ENCODE peak calls at places on chromosomes 4 and X, in nine cellular contexts. One of them, this sample, is unnamed.

GRCh38 chr4:52993771-52994170 is 131.7 kb downstream of the RASL11B start:
- DNase-seq in psoas muscle: no peak
- DNase-seq in GM12865: no peak
- DNase-seq in esophagus squamous epithelium: no peak
- DNase-seq in fibroblast of the aortic adventitia: no peak
- DNase-seq in cardiac fibroblast: no peak
- DNase-seq in NB4: no peak
- DNase-seq in hepatocyte: no peak
- DNase-seq in BJ: no peak
- DNase-seq in this sample: no peak

GRCh38 chr4:85929926-85930325 is 429.9 kb downstream of the MAPK10 start:
- DNase-seq in fibroblast of the aortic adventitia: no peak
- DNase-seq in cardiac fibroblast: no peak
- DNase-seq in hepatocyte: peak; percentile 40
- DNase-seq in NB4: no peak
- DNase-seq in GM12865: no peak
- DNase-seq in esophagus squamous epithelium: no peak
- DNase-seq in BJ: no peak
- DNase-seq in psoas muscle: no peak
- DNase-seq in this sample: no peak

GRCh38 chrX:150316564-150316963 is 46.6 kb upstream of the MAMLD1 start:
- DNase-seq in NB4: no peak
- DNase-seq in BJ: no peak
- DNase-seq in cardiac fibroblast: no peak
- DNase-seq in hepatocyte: no peak
- DNase-seq in fibroblast of the aortic adventitia: no peak
- DNase-seq in psoas muscle: no peak
- DNase-seq in esophagus squamous epithelium: no peak
- DNase-seq in GM12865: no peak
- DNase-seq in this sample: no peak

GRCh38 chr4:76108467-76109181 is 34.1 kb downstream of the ART3 start:
- DNase-seq in NB4: peak; percentile 83
- DNase-seq in GM12865: peak; percentile 12
- DNase-seq in esophagus squamous epithelium: no peak
- DNase-seq in hepatocyte: no peak
- DNase-seq in BJ: no peak
- DNase-seq in psoas muscle: no peak
- DNase-seq in cardiac fibroblast: peak; percentile 14
- DNase-seq in fibroblast of the aortic adventitia: no peak
- DNase-seq in this sample: peak; percentile 15

GRCh38 chr4:24527371-24527770 is 57.0 kb downstream of the DHX15 start:
- DNase-seq in cardiac fibroblast: no peak
- DNase-seq in hepatocyte: no peak
- DNase-seq in fibroblast of the aortic adventitia: no peak
- DNase-seq in BJ: no peak
- DNase-seq in NB4: no peak
- DNase-seq in esophagus squamous epithelium: no peak
- DNase-seq in psoas muscle: no peak
- DNase-seq in GM12865: no peak
- DNase-seq in this sample: peak; percentile 66

GRCh38 chrX:39328661-39329060 is 527.4 kb downstream of the MID1IP1 start:
- DNase-seq in NB4: no peak
- DNase-seq in esophagus squamous epithelium: no peak
- DNase-seq in cardiac fibroblast: no peak
- DNase-seq in BJ: no peak
- DNase-seq in fibroblast of the aortic adventitia: no peak
- DNase-seq in psoas muscle: no peak
- DNase-seq in hepatocyte: no peak
- DNase-seq in GM12865: no peak
- DNase-seq in this sample: no peak

GRCh38 chr4:42678512-42678911 is 21.6 kb upstream of the ATP8A1 start:
- DNase-seq in NB4: no peak
- DNase-seq in fibroblast of the aortic adventitia: no peak
- DNase-seq in GM12865: no peak
- DNase-seq in psoas muscle: no peak
- DNase-seq in hepatocyte: no peak
- DNase-seq in cardiac fibroblast: no peak
- DNase-seq in BJ: no peak
- DNase-seq in esophagus squamous epithelium: no peak
- DNase-seq in this sample: no peak

GRCh38 chrX:19824603-19825002 is 62.8 kb downstream of the SH3KBP1 start:
- DNase-seq in hepatocyte: no peak
- DNase-seq in NB4: no peak
- DNase-seq in GM12865: no peak
- DNase-seq in fibroblast of the aortic adventitia: no peak
- DNase-seq in esophagus squamous epithelium: no peak
- DNase-seq in psoas muscle: no peak
- DNase-seq in BJ: no peak
- DNase-seq in cardiac fibroblast: no peak
- DNase-seq in this sample: peak; percentile 17

GRCh38 chr4:113641025-113641431 is 120.5 kb downstream of the CAMK2D start:
- DNase-seq in fibroblast of the aortic adventitia: no peak
- DNase-seq in psoas muscle: no peak
- DNase-seq in hepatocyte: peak; percentile 10
- DNase-seq in esophagus squamous epithelium: no peak
- DNase-seq in BJ: no peak
- DNase-seq in GM12865: peak; percentile 57
- DNase-seq in cardiac fibroblast: no peak
- DNase-seq in NB4: no peak
- DNase-seq in this sample: no peak
- H3K4me3 ChIP-seq in fibroblast of the aortic adventitia: no peak overlapping the region
- H3K4me3 ChIP-seq in psoas muscle: no peak overlapping the region
- H3K4me3 ChIP-seq in hepatocyte: peak overlapping the region; percentile 1
- H3K4me3 ChIP-seq in esophagus squamous epithelium: no peak overlapping the region
- H3K4me3 ChIP-seq in BJ: no peak overlapping the region
- H3K4me3 ChIP-seq in GM12865: no peak overlapping the region
- H3K4me3 ChIP-seq in cardiac fibroblast: no peak overlapping the region
- H3K4me3 ChIP-seq in NB4: no peak overlapping the region
- H3K4me3 ChIP-seq in this sample: no peak overlapping the region

GRCh38 chrX:51641421-51642021 is 22.8 kb upstream of the CENPVL3 start:
- DNase-seq in GM12865: peak; percentile 35
- DNase-seq in fibroblast of the aortic adventitia: peak; percentile 72
- DNase-seq in esophagus squamous epithelium: no peak
- DNase-seq in psoas muscle: no peak
- DNase-seq in BJ: peak; percentile 2
- DNase-seq in cardiac fibroblast: peak; percentile 71
- DNase-seq in hepatocyte: peak; percentile 61
- DNase-seq in NB4: peak; percentile 47
- DNase-seq in this sample: peak; percentile 54
- TF ChIP-seq CTCF in GM12865: peak; percentile 33
- TF ChIP-seq CTCF in fibroblast of the aortic adventitia: peak; percentile 56
- TF ChIP-seq CTCF in esophagus squamous epithelium: no peak
- TF ChIP-seq CTCF in psoas muscle: peak; percentile 30
- TF ChIP-seq CTCF in BJ: peak; percentile 57
- TF ChIP-seq CTCF in cardiac fibroblast: peak; percentile 46
- TF ChIP-seq CTCF in hepatocyte: peak; percentile 60
- TF ChIP-seq CTCF in NB4: peak; percentile 35
- TF ChIP-seq CTCF in this sample: peak; percentile 53

GRCh38 chr4:15005474-15006115 is 3.3 kb downstream of the CPEB2 start:
- DNase-seq in esophagus squamous epithelium: no peak
- DNase-seq in NB4: no peak
- DNase-seq in hepatocyte: no peak
- DNase-seq in BJ: no peak
- DNase-seq in GM12865: no peak
- DNase-seq in psoas muscle: no peak
- DNase-seq in cardiac fibroblast: no peak
- DNase-seq in fibroblast of the aortic adventitia: no peak
- DNase-seq in this sample: no peak
- H3K4me3 ChIP-seq in esophagus squamous epithelium: peak overlapping the region; percentile 91
- H3K4me3 ChIP-seq in NB4: peak overlapping the region; percentile 81
- H3K4me3 ChIP-seq in hepatocyte: peak overlapping the region; percentile 68
- H3K4me3 ChIP-seq in BJ: peak overlapping the region; percentile 99
- H3K4me3 ChIP-seq in GM12865: peak overlapping the region; percentile 83
- H3K4me3 ChIP-seq in psoas muscle: peak overlapping the region; percentile 85
- H3K4me3 ChIP-seq in cardiac fibroblast: peak overlapping the region; percentile 99
- H3K4me3 ChIP-seq in fibroblast of the aortic adventitia: peak overlapping the region; percentile 92
- H3K4me3 ChIP-seq in this sample: peak overlapping the region; percentile 88

GRCh38 chrX:22666441-22666840 is 333.3 kb upstream of the DDX53 start:
- DNase-seq in GM12865: peak; percentile 18
- DNase-seq in BJ: no peak
- DNase-seq in esophagus squamous epithelium: no peak
- DNase-seq in cardiac fibroblast: peak; percentile 69
- DNase-seq in NB4: peak; percentile 65
- DNase-seq in hepatocyte: peak; percentile 16
- DNase-seq in psoas muscle: no peak
- DNase-seq in fibroblast of the aortic adventitia: peak; percentile 51
- DNase-seq in this sample: no peak
- TF ChIP-seq CTCF in GM12865: peak; percentile 23
- TF ChIP-seq CTCF in BJ: peak; percentile 1
- TF ChIP-seq CTCF in esophagus squamous epithelium: no peak
- TF ChIP-seq CTCF in cardiac fibroblast: peak; percentile 40
- TF ChIP-seq CTCF in NB4: peak; percentile 40
- TF ChIP-seq CTCF in hepatocyte: no peak
- TF ChIP-seq CTCF in psoas muscle: no peak
- TF ChIP-seq CTCF in fibroblast of the aortic adventitia: peak; percentile 21
- TF ChIP-seq CTCF in this sample: peak; percentile 10

DNA sequence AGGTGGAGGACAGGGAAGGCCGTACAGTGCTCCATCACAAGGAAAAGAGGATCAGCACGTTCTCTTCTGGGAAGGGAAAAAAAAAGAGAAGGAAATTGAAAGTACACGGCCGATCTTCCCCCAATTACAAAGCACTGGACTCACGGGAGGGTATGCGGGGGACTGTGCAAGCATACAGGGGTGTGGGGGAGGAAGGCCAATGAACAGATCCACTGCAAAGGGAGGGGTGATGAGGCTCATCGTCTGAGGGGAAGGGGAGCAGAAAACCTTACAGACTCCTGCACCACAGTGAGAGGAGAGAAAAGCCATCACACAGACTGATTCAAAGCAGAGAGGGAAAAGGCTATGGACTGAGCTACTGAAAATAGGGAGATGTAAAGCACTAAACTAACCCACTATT is 1.1 kb downstream of the ELK1 start:
- DNase-seq in hepatocyte: no peak
- DNase-seq in psoas muscle: no peak
- DNase-seq in NB4: peak; percentile 59
- DNase-seq in BJ: no peak
- DNase-seq in fibroblast of the aortic adventitia: no peak
- DNase-seq in cardiac fibroblast: no peak
- DNase-seq in esophagus squamous epithelium: no peak
- DNase-seq in GM12865: no peak
- DNase-seq in this sample: no peak
- H3K4me3 ChIP-seq in hepatocyte: peak overlapping the region; percentile 6
- H3K4me3 ChIP-seq in psoas muscle: peak overlapping the region; percentile 72
- H3K4me3 ChIP-seq in NB4: peak overlapping the region; percentile 73
- H3K4me3 ChIP-seq in BJ: peak overlapping the region; percentile 77
- H3K4me3 ChIP-seq in fibroblast of the aortic adventitia: peak overlapping the region; percentile 76
- H3K4me3 ChIP-seq in cardiac fibroblast: peak overlapping the region; percentile 73
- H3K4me3 ChIP-seq in esophagus squamous epithelium: peak overlapping the region; percentile 79
- H3K4me3 ChIP-seq in GM12865: peak overlapping the region; percentile 83
- H3K4me3 ChIP-seq in this sample: peak overlapping the region; percentile 74

GRCh38 chr4:169818063-169818679 is 60.4 kb upstream of the HPF1 start:
- DNase-seq in NB4: peak; percentile 22
- DNase-seq in psoas muscle: no peak
- DNase-seq in fibroblast of the aortic adventitia: no peak
- DNase-seq in hepatocyte: no peak
- DNase-seq in BJ: no peak
- DNase-seq in GM12865: no peak
- DNase-seq in cardiac fibroblast: no peak
- DNase-seq in esophagus squamous epithelium: no peak
- DNase-seq in this sample: no peak
- TF ChIP-seq CTCF in NB4: no peak
- TF ChIP-seq CTCF in psoas muscle: no peak
- TF ChIP-seq CTCF in fibroblast of the aortic adventitia: no peak
- TF ChIP-seq CTCF in hepatocyte: no peak
- TF ChIP-seq CTCF in BJ: no peak
- TF ChIP-seq CTCF in GM12865: no peak
- TF ChIP-seq CTCF in cardiac fibroblast: no peak
- TF ChIP-seq CTCF in esophagus squamous epithelium: no peak
- TF ChIP-seq CTCF in this sample: no peak

DNA sequence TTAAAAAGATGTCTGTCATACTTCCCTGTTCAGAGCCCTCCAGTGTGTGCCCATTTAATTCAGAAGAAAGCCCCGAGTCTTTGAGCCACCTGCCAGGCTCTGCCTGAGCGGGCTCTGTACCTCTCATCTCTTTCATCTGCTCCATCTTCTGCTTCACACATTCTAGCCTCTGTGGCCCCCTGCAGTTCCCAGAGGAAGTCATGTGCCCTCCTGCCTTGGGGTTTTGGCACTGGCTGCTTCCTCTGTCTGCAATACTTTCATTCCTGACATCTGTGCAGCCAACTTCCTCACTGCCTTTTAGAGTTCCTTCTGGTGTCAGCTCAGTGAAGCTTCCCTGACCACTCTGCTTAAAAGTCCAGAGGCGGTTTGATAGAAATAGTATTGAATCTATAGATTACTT is 6.2 kb upstream of the STK32B start:
- DNase-seq in cardiac fibroblast: peak; percentile 42
- DNase-seq in BJ: no peak
- DNase-seq in NB4: peak; percentile 94
- DNase-seq in GM12865: no peak
- DNase-seq in esophagus squamous epithelium: no peak
- DNase-seq in psoas muscle: no peak
- DNase-seq in hepatocyte: no peak
- DNase-seq in fibroblast of the aortic adventitia: no peak
- DNase-seq in this sample: peak; percentile 30
- H3K4me3 ChIP-seq in cardiac fibroblast: no peak overlapping the region
- H3K4me3 ChIP-seq in BJ: no peak overlapping the region
- H3K4me3 ChIP-seq in NB4: peak overlapping the region; percentile 43
- H3K4me3 ChIP-seq in GM12865: no peak overlapping the region
- H3K4me3 ChIP-seq in esophagus squamous epithelium: no peak overlapping the region
- H3K4me3 ChIP-seq in psoas muscle: no peak overlapping the region
- H3K4me3 ChIP-seq in hepatocyte: no peak overlapping the region
- H3K4me3 ChIP-seq in fibroblast of the aortic adventitia: no peak overlapping the region
- H3K4me3 ChIP-seq in this sample: no peak overlapping the region

GRCh38 chr4:189974056-189974455 is 33.4 kb downstream of the FRG1 start:
- DNase-seq in BJ: no peak
- DNase-seq in NB4: peak; percentile 46
- DNase-seq in cardiac fibroblast: no peak
- DNase-seq in fibroblast of the aortic adventitia: peak; percentile 0
- DNase-seq in esophagus squamous epithelium: no peak
- DNase-seq in GM12865: no peak
- DNase-seq in hepatocyte: no peak
- DNase-seq in psoas muscle: no peak
- DNase-seq in this sample: peak; percentile 9
- TF ChIP-seq CTCF in BJ: peak; percentile 19
- TF ChIP-seq CTCF in NB4: peak; percentile 29
- TF ChIP-seq CTCF in cardiac fibroblast: no peak
- TF ChIP-seq CTCF in fibroblast of the aortic adventitia: no peak
- TF ChIP-seq CTCF in esophagus squamous epithelium: no peak
- TF ChIP-seq CTCF in GM12865: peak; percentile 11
- TF ChIP-seq CTCF in hepatocyte: peak; percentile 27
- TF ChIP-seq CTCF in psoas muscle: no peak
- TF ChIP-seq CTCF in this sample: peak; percentile 27

GRCh38 chr4:37967749-37968148 is 7.6 kb downstream of the PTTG2 start:
- DNase-seq in GM12865: no peak
- DNase-seq in cardiac fibroblast: no peak
- DNase-seq in psoas muscle: no peak
- DNase-seq in fibroblast of the aortic adventitia: no peak
- DNase-seq in NB4: no peak
- DNase-seq in BJ: peak; percentile 56
- DNase-seq in esophagus squamous epithelium: no peak
- DNase-seq in hepatocyte: peak; percentile 37
- DNase-seq in this sample: peak; percentile 86
- H3K4me3 ChIP-seq in GM12865: no peak overlapping the region
- H3K4me3 ChIP-seq in cardiac fibroblast: no peak overlapping the region
- H3K4me3 ChIP-seq in psoas muscle: peak overlapping the region; percentile 17
- H3K4me3 ChIP-seq in fibroblast of the aortic adventitia: no peak overlapping the region
- H3K4me3 ChIP-seq in NB4: no peak overlapping the region
- H3K4me3 ChIP-seq in BJ: no peak overlapping the region
- H3K4me3 ChIP-seq in esophagus squamous epithelium: no peak overlapping the region
- H3K4me3 ChIP-seq in hepatocyte: no peak overlapping the region
- H3K4me3 ChIP-seq in this sample: no peak overlapping the region